ENCODE peak calls at places on chromosomes 13 and 19, in nine cellular contexts. One of them, this sample, is unnamed.

GRCh38 chr19:50417138-50417849 is 1.4 kb upstream of the SPIB start:
- DNase-seq in HepG2: no peak
- DNase-seq in esophagus muscularis mucosa: no peak
- DNase-seq in suprapubic skin: no peak
- DNase-seq in upper lobe of left lung: peak
- DNase-seq in H1: no peak
- DNase-seq in sigmoid colon: no peak
- DNase-seq in K562: no peak
- DNase-seq in transverse colon: peak
- DNase-seq in this sample: peak

GRCh38 chr19:9189538-9189937 is 10.8 kb downstream of the OR7D2 start:
- DNase-seq in upper lobe of left lung: no peak
- DNase-seq in K562: peak
- DNase-seq in sigmoid colon: no peak
- DNase-seq in transverse colon: no peak
- DNase-seq in HepG2: no peak
- DNase-seq in esophagus muscularis mucosa: no peak
- DNase-seq in suprapubic skin: no peak
- DNase-seq in H1: peak
- DNase-seq in this sample: no peak

GRCh38 chr19:44664976-44665375 is 6.3 kb upstream of the CEACAM19 start:
- DNase-seq in suprapubic skin: no peak
- DNase-seq in K562: no peak
- DNase-seq in transverse colon: no peak
- DNase-seq in sigmoid colon: no peak
- DNase-seq in H1: no peak
- DNase-seq in upper lobe of left lung: no peak
- DNase-seq in esophagus muscularis mucosa: no peak
- DNase-seq in HepG2: no peak
- DNase-seq in this sample: no peak

GRCh38 chr19:54738715-54739114 is 402 bp downstream of the KIR2DL3 start:
- DNase-seq in transverse colon: no peak
- DNase-seq in sigmoid colon: no peak
- DNase-seq in esophagus muscularis mucosa: no peak
- DNase-seq in K562: no peak
- DNase-seq in suprapubic skin: no peak
- DNase-seq in HepG2: no peak
- DNase-seq in H1: no peak
- DNase-seq in upper lobe of left lung: no peak
- DNase-seq in this sample: no peak

GRCh38 chr13:48263196-48263595 is 30.2 kb downstream of the ITM2B start:
- DNase-seq in HepG2: no peak
- DNase-seq in H1: no peak
- DNase-seq in sigmoid colon: no peak
- DNase-seq in esophagus muscularis mucosa: no peak
- DNase-seq in upper lobe of left lung: no peak
- DNase-seq in transverse colon: no peak
- DNase-seq in suprapubic skin: no peak
- DNase-seq in K562: no peak
- DNase-seq in this sample: no peak

GRCh38 chr13:98873377-98874028 is 104.4 kb downstream of the DOCK9 start:
- DNase-seq in suprapubic skin: no peak
- DNase-seq in H1: no peak
- DNase-seq in HepG2: no peak
- DNase-seq in esophagus muscularis mucosa: no peak
- DNase-seq in K562: peak
- DNase-seq in transverse colon: no peak
- DNase-seq in upper lobe of left lung: no peak
- DNase-seq in sigmoid colon: no peak
- DNase-seq in this sample: no peak

GRCh38 chr19:55526216-55527196 is 10.4 kb downstream of the SBK2 start:
- DNase-seq in suprapubic skin: no peak
- DNase-seq in HepG2: peak
- DNase-seq in esophagus muscularis mucosa: no peak
- DNase-seq in H1: no peak
- DNase-seq in sigmoid colon: no peak
- DNase-seq in transverse colon: peak
- DNase-seq in K562: no peak
- DNase-seq in upper lobe of left lung: peak
- DNase-seq in this sample: peak

GRCh38 chr13:33676700-33677048 is 141.3 kb upstream of the RFC3 start:
- DNase-seq in upper lobe of left lung: no peak
- DNase-seq in transverse colon: peak
- DNase-seq in H1: no peak
- DNase-seq in suprapubic skin: no peak
- DNase-seq in esophagus muscularis mucosa: no peak
- DNase-seq in HepG2: peak
- DNase-seq in K562: no peak
- DNase-seq in sigmoid colon: peak
- DNase-seq in this sample: peak

GRCh38 chr19:2423913-2424685 is 3.3 kb downstream of the TIMM13 start:
- DNase-seq in esophagus muscularis mucosa: no peak
- DNase-seq in upper lobe of left lung: peak
- DNase-seq in H1: no peak
- DNase-seq in HepG2: no peak
- DNase-seq in transverse colon: no peak
- DNase-seq in sigmoid colon: no peak
- DNase-seq in K562: no peak
- DNase-seq in suprapubic skin: peak
- DNase-seq in this sample: no peak

GRCh38 chr13:78712866-78713265 is 53.9 kb upstream of the OBI1 start:
- DNase-seq in suprapubic skin: no peak
- DNase-seq in sigmoid colon: no peak
- DNase-seq in esophagus muscularis mucosa: no peak
- DNase-seq in K562: no peak
- DNase-seq in transverse colon: no peak
- DNase-seq in upper lobe of left lung: no peak
- DNase-seq in HepG2: no peak
- DNase-seq in H1: no peak
- DNase-seq in this sample: no peak

GRCh38 chr19:13875824-13876223 is 1.1 kb upstream of the NANOS3 start:
- DNase-seq in H1: no peak
- DNase-seq in sigmoid colon: no peak
- DNase-seq in suprapubic skin: no peak
- DNase-seq in upper lobe of left lung: no peak
- DNase-seq in HepG2: no peak
- DNase-seq in K562: no peak
- DNase-seq in transverse colon: no peak
- DNase-seq in esophagus muscularis mucosa: no peak
- DNase-seq in this sample: no peak

DNA sequence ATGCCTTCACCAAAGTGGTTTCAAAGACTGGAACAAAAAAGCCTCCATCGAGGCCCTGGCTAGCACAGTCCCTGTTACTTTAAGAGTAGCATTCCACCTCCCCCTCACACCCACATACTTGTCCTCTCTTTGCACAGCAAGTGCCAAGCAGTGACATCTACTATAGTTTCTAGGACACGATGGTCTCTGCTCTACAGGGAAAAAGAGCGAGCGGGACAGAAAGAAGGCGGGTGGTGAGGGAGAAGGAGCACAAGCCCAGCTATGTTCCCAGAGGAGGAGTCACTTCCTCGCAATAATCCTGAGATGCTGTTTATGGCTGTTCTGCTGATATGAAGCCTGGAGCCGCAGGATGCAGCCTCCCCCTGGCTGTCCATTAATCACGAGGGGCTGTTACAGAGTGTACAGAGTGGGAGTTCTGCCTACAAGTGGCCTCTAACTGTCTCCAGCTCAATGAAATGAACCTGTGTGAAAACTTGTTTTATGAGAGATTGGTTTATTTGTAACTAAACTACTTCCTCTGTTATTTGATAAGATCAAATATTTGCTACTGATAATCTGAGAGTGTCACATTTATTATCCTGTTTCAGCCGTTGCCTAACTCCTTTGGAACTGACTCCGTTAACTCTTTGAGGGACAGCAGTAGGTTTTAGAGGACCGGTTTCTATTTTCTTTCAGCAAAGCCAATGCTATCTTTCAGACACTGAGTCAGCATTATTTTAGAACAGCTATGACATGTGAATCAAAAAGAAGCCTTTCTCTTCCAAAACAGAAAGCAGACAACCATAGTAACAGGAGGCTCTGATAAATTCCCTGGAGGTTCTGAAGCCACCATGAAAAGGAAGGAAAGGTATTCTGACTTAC is 208.0 kb downstream of the SPRY2 start:
- DNase-seq in upper lobe of left lung: no peak
- DNase-seq in K562: no peak
- DNase-seq in HepG2: peak
- DNase-seq in transverse colon: peak
- DNase-seq in suprapubic skin: peak
- DNase-seq in sigmoid colon: peak
- DNase-seq in esophagus muscularis mucosa: no peak
- DNase-seq in H1: no peak
- DNase-seq in this sample: peak
- TF ChIP-seq POLR2AphosphoS5 in upper lobe of left lung: peak
- TF ChIP-seq POLR2AphosphoS5 in K562: no peak
- TF ChIP-seq POLR2AphosphoS5 in HepG2: no peak
- TF ChIP-seq POLR2AphosphoS5 in transverse colon: peak
- TF ChIP-seq POLR2AphosphoS5 in suprapubic skin: no peak
- TF ChIP-seq POLR2AphosphoS5 in sigmoid colon: peak
- TF ChIP-seq POLR2AphosphoS5 in esophagus muscularis mucosa: peak
- TF ChIP-seq POLR2AphosphoS5 in H1: no peak
- TF ChIP-seq POLR2AphosphoS5 in this sample: peak

DNA sequence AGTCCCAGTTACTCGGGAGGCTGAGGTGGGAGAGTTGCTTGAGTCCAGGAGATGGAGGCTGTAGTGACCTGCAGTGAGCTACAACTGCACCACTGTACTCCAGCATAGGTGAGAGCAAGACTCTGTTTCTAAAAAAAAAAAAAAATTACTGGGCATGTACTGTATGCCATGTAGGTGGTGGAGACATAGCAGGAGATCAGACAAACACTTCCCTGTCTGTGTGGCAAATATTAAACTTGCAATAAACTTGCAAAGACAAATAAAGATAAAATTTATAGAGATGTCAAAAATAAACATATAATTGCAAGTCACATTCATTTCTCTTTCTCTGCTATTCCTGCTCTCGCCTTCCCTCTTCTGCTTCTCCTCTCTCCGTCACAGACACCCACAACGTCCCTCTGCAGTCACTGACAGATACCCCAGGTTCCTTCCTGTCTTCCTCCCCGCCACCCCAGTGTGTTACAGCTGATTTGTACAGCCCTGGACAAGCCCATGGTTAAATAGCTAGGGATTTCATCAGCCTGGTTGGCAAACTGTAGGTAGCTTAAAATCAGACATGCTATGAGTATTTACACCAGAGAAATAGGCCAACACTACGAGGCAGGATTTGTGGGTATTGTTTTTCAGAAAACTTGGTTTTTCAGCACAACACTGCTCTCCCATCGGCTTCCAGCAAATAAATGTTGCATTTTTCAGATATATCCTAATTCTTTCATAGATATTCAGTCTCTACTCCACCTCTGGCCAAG is 1.3 kb upstream of the CD177 start:
- DNase-seq in transverse colon: no peak
- DNase-seq in suprapubic skin: no peak
- DNase-seq in upper lobe of left lung: no peak
- DNase-seq in H1: no peak
- DNase-seq in sigmoid colon: no peak
- DNase-seq in esophagus muscularis mucosa: no peak
- DNase-seq in HepG2: no peak
- DNase-seq in K562: no peak
- DNase-seq in this sample: no peak
- H3K27ac ChIP-seq in transverse colon: peak
- H3K27ac ChIP-seq in suprapubic skin: no peak
- H3K27ac ChIP-seq in upper lobe of left lung: peak
- H3K27ac ChIP-seq in H1: no peak
- H3K27ac ChIP-seq in sigmoid colon: no peak
- H3K27ac ChIP-seq in esophagus muscularis mucosa: no peak
- H3K27ac ChIP-seq in HepG2: no peak
- H3K27ac ChIP-seq in K562: no peak
- H3K27ac ChIP-seq in this sample: no peak

DNA sequence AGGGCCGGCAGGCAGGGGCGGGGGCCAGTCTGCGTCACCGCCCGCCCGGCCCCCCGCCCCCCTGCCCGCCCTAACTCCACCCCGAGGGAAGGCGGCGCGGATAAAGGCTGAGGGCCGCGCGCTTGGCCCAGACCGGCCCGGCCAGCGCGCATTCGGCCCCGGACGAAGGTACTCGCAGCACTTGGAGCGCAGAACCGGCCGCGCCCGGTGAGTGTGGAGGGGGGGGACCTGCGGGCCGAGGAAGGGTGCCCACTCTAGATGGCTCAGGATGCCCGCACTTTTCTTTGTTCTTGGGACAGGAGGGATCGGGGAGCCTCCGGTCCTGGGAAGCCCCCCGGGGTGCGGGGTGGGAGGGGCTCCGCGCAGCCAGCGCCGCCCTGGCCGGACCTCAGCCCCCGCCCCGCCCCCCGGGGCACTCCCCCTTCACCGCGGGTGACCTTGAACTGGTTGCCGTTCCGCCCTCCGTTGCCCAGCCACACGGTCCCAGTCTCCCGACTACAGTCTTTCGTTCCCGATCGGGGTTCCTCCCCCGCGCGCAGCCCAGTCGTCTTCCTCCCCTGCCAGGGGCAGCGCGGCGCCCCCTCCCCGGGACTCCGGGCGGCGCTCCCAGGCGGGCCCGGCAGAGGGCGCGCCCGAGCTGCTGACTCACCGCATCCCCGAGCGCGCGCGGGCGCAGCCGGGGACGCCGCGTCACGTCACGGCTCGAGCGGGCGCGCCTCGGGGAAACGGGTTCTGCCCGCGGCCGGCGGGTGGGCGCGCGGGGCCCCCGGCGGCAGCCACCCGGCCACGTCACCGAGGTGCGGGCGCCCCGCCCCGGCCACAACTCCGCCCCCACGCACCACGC is at the start of gene MIDN:
- DNase-seq in esophagus muscularis mucosa: peak
- DNase-seq in sigmoid colon: peak
- DNase-seq in H1: no peak
- DNase-seq in HepG2: peak
- DNase-seq in suprapubic skin: peak
- DNase-seq in transverse colon: peak
- DNase-seq in upper lobe of left lung: peak
- DNase-seq in K562: peak
- DNase-seq in this sample: peak
- TF ChIP-seq POLR2AphosphoS5 in esophagus muscularis mucosa: peak
- TF ChIP-seq POLR2AphosphoS5 in sigmoid colon: peak
- TF ChIP-seq POLR2AphosphoS5 in H1: peak
- TF ChIP-seq POLR2AphosphoS5 in HepG2: peak
- TF ChIP-seq POLR2AphosphoS5 in suprapubic skin: no peak
- TF ChIP-seq POLR2AphosphoS5 in transverse colon: peak
- TF ChIP-seq POLR2AphosphoS5 in upper lobe of left lung: peak
- TF ChIP-seq POLR2AphosphoS5 in K562: peak
- TF ChIP-seq POLR2AphosphoS5 in this sample: peak

GRCh38 chr19:23365222-23365621 is 30.0 kb downstream of the ZNF91 start:
- DNase-seq in HepG2: no peak
- DNase-seq in H1: no peak
- DNase-seq in esophagus muscularis mucosa: no peak
- DNase-seq in suprapubic skin: no peak
- DNase-seq in sigmoid colon: no peak
- DNase-seq in K562: no peak
- DNase-seq in transverse colon: no peak
- DNase-seq in upper lobe of left lung: no peak
- DNase-seq in this sample: no peak

GRCh38 chr19:23366437-23366836 is 28.8 kb downstream of the ZNF91 start:
- DNase-seq in sigmoid colon: no peak
- DNase-seq in suprapubic skin: no peak
- DNase-seq in upper lobe of left lung: no peak
- DNase-seq in H1: no peak
- DNase-seq in HepG2: no peak
- DNase-seq in K562: no peak
- DNase-seq in transverse colon: no peak
- DNase-seq in esophagus muscularis mucosa: no peak
- DNase-seq in this sample: no peak
- H3K27ac ChIP-seq in sigmoid colon: no peak
- H3K27ac ChIP-seq in suprapubic skin: no peak
- H3K27ac ChIP-seq in upper lobe of left lung: no peak
- H3K27ac ChIP-seq in H1: no peak
- H3K27ac ChIP-seq in HepG2: no peak
- H3K27ac ChIP-seq in K562: no peak
- H3K27ac ChIP-seq in transverse colon: no peak
- H3K27ac ChIP-seq in esophagus muscularis mucosa: no peak
- H3K27ac ChIP-seq in this sample: no peak

GRCh38 chr13:37293295-37293694 is 187.8 kb upstream of the CSNK1A1L start:
- DNase-seq in esophagus muscularis mucosa: no peak
- DNase-seq in K562: no peak
- DNase-seq in sigmoid colon: no peak
- DNase-seq in suprapubic skin: no peak
- DNase-seq in HepG2: no peak
- DNase-seq in H1: no peak
- DNase-seq in upper lobe of left lung: no peak
- DNase-seq in transverse colon: no peak
- DNase-seq in this sample: no peak
- TF ChIP-seq POLR2AphosphoS5 in esophagus muscularis mucosa: no peak
- TF ChIP-seq POLR2AphosphoS5 in K562: no peak
- TF ChIP-seq POLR2AphosphoS5 in sigmoid colon: no peak
- TF ChIP-seq POLR2AphosphoS5 in suprapubic skin: no peak
- TF ChIP-seq POLR2AphosphoS5 in HepG2: no peak
- TF ChIP-seq POLR2AphosphoS5 in H1: no peak
- TF ChIP-seq POLR2AphosphoS5 in upper lobe of left lung: no peak
- TF ChIP-seq POLR2AphosphoS5 in transverse colon: no peak
- TF ChIP-seq POLR2AphosphoS5 in this sample: no peak

This sample was measured in stomach.